ENCODE peak calls at places on chromosome 4, in four cellular contexts. H, I, P and W are unnamed samples.

GRCh38 chr4:78566834-78567501 is 15.4 kb downstream of the ANXA3 start:
- DNase-seq in H (no peak), I (no peak), P (no peak), W (no peak)

GRCh38 chr4:101284546-101284945 is 62.8 kb downstream of the PPP3CA start:
- DNase-seq in H (no peak), I (no peak), P (no peak), W (no peak)

GRCh38 chr4:35253331-35253730 is 991.0 kb downstream of the ARAP2 start:
- DNase-seq in H (no peak), I (no peak), P (no peak), W (no peak)

GRCh38 chr4:79661196-79661595 is 253.2 kb upstream of the GK2 start:
- DNase-seq in H (no peak), I (no peak), P (no peak), W (no peak)

GRCh38 chr4:835148-836002 is 9.4 kb upstream of the CPLX1 start:
- DNase-seq in H (no peak), I (peak), P (no peak), W (peak)

GRCh38 chr4:52665592-52665991 is 6.5 kb upstream of the USP46 start:
- DNase-seq in H (no peak), I (no peak), P (peak), W (no peak)

GRCh38 chr4:60805500-60806313 is 394.4 kb upstream of the ADGRL3 start:
- DNase-seq in H (peak), I (no peak), P (peak), W (no peak)

GRCh38 chr4:39712819-39713607 is 15.1 kb downstream of the UBE2K start:
- DNase-seq in H (no peak), I (no peak), P (no peak), W (no peak)

GRCh38 chr4:6701371-6701770 is 7.7 kb downstream of the S100P start:
- DNase-seq in H (no peak), I (no peak), P (peak), W (no peak)

GRCh38 chr4:22707390-22707789 is 14.7 kb downstream of the GBA3 start:
- DNase-seq in H (no peak), I (no peak), P (no peak), W (no peak)

GRCh38 chr4:114782842-114783595 is 184.4 kb downstream of the UGT8 start:
- DNase-seq in H (no peak), I (no peak), P (no peak), W (no peak)

GRCh38 chr4:114785570-114785969 is 187.0 kb downstream of the UGT8 start:
- DNase-seq in H (no peak), I (no peak), P (no peak), W (no peak)

GRCh38 chr4:114780205-114780604 is 181.6 kb downstream of the UGT8 start:
- DNase-seq in H (peak), I (no peak), P (peak), W (no peak)
- TF ChIP-seq CTCF in H (peak), I (no peak), P (no peak), W (no peak)

DNA sequence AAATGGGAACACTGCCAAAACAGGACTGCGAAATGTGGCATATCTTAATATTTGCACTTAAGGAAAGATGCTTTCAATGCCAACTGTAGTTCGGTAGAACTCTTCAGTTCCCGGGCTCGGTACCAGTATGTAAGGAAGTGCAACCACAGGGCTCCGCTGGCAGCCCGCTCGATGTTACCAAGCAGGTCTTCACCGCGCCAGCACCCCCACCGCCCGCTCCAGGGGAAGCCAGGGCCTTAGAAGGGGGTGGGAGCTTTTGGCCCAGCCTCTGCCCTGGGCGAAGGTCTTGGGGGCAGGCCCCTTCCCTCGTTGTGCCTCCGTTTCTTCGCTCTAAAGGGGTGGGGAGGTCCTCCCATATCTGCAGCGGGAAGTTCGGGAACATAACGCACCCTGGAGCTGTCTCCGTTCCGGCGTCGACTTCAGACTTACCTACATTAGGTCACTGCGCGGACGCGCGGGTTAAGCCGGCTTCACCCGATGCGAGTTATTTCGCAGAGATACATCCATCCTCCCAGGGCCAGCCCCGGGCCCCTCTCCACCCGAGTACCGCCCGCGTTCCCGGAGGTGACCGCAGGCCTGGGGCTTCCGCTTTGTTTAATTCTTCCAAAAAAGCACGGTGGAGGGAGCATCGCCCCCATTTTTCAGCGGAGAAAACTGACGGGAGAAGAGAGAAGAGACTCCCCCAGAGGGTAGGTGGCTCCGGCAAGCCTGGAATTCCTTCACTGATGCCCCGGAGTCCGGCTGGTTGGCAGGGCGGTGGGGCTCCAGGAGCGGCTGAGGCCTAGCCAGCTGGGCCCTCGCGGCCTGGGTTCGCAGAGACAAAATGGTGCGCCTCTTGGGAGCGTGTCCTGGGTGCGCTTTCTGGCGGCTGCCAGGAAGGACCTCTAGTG is 1.0 kb upstream of the HMX1 start:
- DNase-seq in H (no peak), I (no peak), P (no peak), W (no peak)
- H3K4me3 ChIP-seq in H (no peak), I (no peak), P (no peak), W (no peak)

GRCh38 chr4:8308856-8309771 is 39.6 kb downstream of the HTRA3 start:
- DNase-seq in H (peak), I (no peak), P (peak), W (peak)
- TF ChIP-seq POLR2A in H (no peak), I (no peak), P (no peak), W (no peak)

GRCh38 chr4:41644288-41644914 is 104.1 kb downstream of the PHOX2B start:
- DNase-seq in H (peak), I (peak), P (no peak), W (peak)
- TF ChIP-seq CTCF in H (peak), I (no peak), P (no peak), W (peak)

GRCh38 chr4:184694412-184694956 is 39.4 kb downstream of the CENPU start:
- DNase-seq in H (no peak), I (no peak), P (no peak), W (no peak)

GRCh38 chr4:184697956-184698355 is 35.9 kb downstream of the CENPU start:
- DNase-seq in H (no peak), I (no peak), P (no peak), W (no peak)

GRCh38 chr4:184695178-184695896 is 38.6 kb downstream of the CENPU start:
- DNase-seq in H (peak), I (no peak), P (no peak), W (no peak)

GRCh38 chr4:184705692-184706091 is 28.2 kb downstream of the CENPU start:
- DNase-seq in H (no peak), I (no peak), P (no peak), W (no peak)

GRCh38 chr4:184699941-184700340 is 34.0 kb downstream of the CENPU start:
- DNase-seq in H (peak), I (no peak), P (no peak), W (no peak)
- H3K4me3 ChIP-seq in H (no peak), I (no peak), P (no peak), W (no peak)

GRCh38 chr4:2417765-2418651 is at the start of gene ZFYVE28:
- DNase-seq in H (no peak), I (no peak), P (peak), W (no peak)
- TF ChIP-seq POLR2A in H (no peak), I (no peak), P (peak), W (no peak)

GRCh38 chr4:175253184-175253902 is 335.2 kb downstream of the ADAM29 start:
- DNase-seq in H (no peak), I (no peak), P (peak), W (no peak)
- TF ChIP-seq CTCF in H (no peak), I (no peak), P (peak), W (no peak)

DNA sequence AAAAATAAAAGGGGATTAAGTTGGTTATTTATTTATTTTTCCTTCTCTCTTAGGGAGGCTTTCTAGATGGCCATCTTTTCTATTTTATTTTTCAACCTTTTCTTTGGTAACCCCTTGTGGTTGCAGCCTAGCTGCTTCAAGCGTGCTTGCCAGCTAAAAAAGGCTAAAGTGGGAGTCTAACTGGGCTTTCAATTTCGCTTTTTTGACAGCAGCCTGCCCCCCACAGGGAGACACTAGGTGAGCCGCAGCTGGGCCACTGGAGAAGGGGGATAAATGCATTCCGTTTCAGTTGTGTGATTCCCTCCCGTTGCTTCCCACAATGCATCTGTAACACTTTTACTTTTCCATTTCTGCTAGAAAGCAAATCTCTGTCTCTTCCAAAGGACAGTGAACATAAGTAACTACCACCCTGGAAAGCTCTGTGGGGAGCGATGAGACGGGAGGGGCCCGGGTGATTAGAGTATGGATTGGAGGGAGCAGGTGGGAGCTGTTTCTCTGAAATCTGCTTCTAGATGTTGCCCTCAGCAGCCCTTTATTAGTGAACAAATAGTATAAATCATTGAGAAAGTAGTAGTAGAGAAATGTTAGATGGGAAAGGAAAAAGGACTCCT is 86.2 kb upstream of the RAPGEF2 start:
- DNase-seq in H (peak), I (no peak), P (no peak), W (no peak)
- H3K4me3 ChIP-seq in H (peak), I (no peak), P (no peak), W (no peak)

DNA sequence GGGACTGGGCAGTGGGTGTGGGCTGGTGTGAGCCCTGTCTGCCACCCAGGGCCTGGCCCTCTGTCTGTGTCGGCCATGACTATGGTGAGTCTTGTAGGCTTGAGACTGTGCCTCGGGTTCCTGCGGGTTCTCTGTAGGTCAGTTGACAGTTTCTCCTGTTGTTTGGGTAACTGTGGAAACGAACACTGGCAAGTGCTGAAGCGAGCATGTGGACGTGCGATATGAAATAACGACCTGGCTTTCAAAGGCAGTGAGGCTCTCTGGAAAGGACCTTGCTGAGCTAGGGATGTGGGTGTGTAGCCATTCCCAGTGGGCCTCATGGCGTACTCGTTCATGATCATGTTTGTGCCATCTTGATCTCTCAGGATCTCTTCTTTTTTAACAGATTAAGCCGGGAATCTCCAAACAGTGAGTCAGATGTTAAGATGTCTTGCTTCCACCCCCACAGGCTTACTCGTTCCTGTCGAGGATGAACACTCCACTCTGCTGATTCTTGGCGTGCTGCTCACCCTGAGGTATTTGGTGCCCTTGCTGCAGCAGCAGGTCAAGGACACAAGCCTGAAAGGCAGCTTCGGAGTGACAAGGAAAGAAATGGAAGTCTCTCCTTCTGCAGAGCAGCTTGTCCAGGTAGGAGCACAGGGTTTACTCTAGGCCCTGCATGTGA is 41.3 kb downstream of the HTT start:
- DNase-seq in H (peak), I (no peak), P (no peak), W (no peak)
- TF ChIP-seq POLR2A in H (no peak), I (no peak), P (no peak), W (no peak)

DNA sequence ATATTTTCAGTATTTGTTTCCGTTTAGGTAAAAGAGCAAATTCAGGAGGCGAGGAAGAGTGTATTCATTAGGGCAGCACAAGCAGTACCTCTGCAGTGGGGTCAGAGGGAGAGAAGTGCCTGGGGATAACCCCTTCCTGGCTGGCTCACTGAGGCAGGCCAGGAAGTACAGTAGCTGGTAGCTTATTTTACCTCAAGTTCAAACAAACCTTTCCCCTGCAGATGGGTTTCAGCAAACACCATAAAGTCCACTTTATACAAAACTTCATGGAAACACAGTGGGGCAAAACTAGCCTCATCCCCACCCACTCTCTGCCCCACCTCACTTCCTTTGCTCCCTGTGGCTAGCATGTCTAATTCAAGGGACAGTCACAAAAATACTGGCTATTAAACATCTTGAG is 29.5 kb downstream of the MEPE start:
- DNase-seq in H (no peak), I (no peak), P (no peak), W (no peak)
- TF ChIP-seq CTCF in H (no peak), I (no peak), P (no peak), W (no peak)